ENCODE peak calls at places on chromosomes 11 and 22, in four cellular contexts. V is HepG2, W is HCT116, K is K562. Q is an unnamed sample.
A peak's percentile ranks its signal among the peaks of the same experiment; 100 is the strongest.

GRCh38 chr11:61056981-61057380 is 45.3 kb upstream of the CD5 start:
- DNase-seq in W (no peak), V (no peak), K (no peak), Q (no peak)

GRCh38 chr11:693887-694562 is 997 bp downstream of the DEAF1 start:
- DNase-seq in K (no peak), V (no peak), W (no peak), Q (no peak)

GRCh38 chr11:41461057-41461681 is 1.7 kb upstream of the LRRC4C start:
- DNase-seq in W (peak; percentile 1), K (peak; percentile 4), V (peak; percentile 5), Q (peak; percentile 5)

GRCh38 chr11:95229199-95230053 is 1.6 kb downstream of the SESN3 start:
- DNase-seq in V (no peak), W (no peak), K (no peak), Q (no peak)

GRCh38 chr22:44764373-44764772 is 12.0 kb downstream of the ARHGAP8 start:
- DNase-seq in V (no peak), W (no peak), K (no peak), Q (no peak)

GRCh38 chr22:35383679-35384071 is 2.8 kb downstream of the HMOX1 start:
- DNase-seq in W (no peak), V (no peak), K (no peak), Q (no peak)

GRCh38 chr11:60370811-60371297 is 7.5 kb upstream of the MS4A7 start:
- DNase-seq in K (no peak), V (peak; percentile 27), W (no peak), Q (peak; percentile 86)

GRCh38 chr11:95891423-95892177 is 32.3 kb downstream of the MTMR2 start:
- DNase-seq in V (no peak), K (no peak), W (no peak), Q (no peak)

GRCh38 chr22:25754527-25755202 is 12.7 kb downstream of the MYO18B start:
- DNase-seq in V (no peak), W (no peak), K (no peak), Q (no peak)

GRCh38 chr11:64998690-64999431 is 2.1 kb upstream of the BATF2 start:
- DNase-seq in K (peak; percentile 59), W (no peak), V (peak; percentile 63), Q (no peak)

GRCh38 chr11:33620423-33621120 is 80.1 kb downstream of the C11orf91 start:
- DNase-seq in W (no peak), K (no peak), V (no peak), Q (no peak)

GRCh38 chr22:44664149-44664548 is 37.9 kb upstream of the PRR5 start:
- DNase-seq in V (no peak), K (no peak), W (no peak), Q (no peak)

GRCh38 chr11:76610871-76611475 is 59.6 kb downstream of the LRRC32 start:
- DNase-seq in K (no peak), W (no peak), V (no peak), Q (no peak)

GRCh38 chr11:76607431-76607830 is 63.1 kb downstream of the LRRC32 start:
- DNase-seq in W (no peak), V (no peak), K (no peak), Q (no peak)

GRCh38 chr11:76610371-76610770 is 60.2 kb downstream of the LRRC32 start:
- DNase-seq in V (no peak), W (no peak), K (no peak), Q (no peak)

GRCh38 chr11:76612226-76612625 is 58.3 kb downstream of the LRRC32 start:
- DNase-seq in V (no peak), W (no peak), K (no peak), Q (no peak)

DNA sequence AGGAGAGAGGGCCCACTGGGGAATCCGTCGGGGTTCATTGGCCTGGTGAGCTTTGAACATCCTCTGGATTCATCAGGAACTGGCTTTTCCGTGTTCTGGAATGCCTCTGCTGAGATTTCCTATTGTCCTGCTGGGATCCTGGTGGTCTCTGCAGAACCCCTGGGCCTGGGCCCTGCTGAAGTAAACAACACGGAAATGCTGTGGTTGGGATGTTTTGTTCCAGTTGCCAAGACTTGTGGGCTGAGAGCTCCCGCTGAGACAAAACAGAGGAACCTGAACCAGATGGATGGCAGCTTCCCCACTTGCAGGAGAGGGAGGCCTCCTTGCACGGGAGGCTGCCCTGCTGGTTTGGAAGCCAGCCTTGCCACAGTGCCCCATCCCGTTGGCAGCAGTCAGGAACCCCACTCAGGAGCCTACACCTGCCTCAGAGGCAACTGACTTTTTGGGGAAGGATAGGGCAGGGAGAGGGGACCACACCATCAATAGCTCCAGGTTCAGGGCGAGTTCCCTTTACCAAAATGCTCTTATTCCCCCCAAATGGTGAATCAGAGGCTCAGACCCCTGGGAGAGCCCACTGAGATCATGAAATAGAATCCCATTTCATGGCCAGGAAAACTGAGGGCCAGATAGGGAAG is 60.7 kb downstream of the LRRC32 start:
- DNase-seq in W (no peak), K (no peak), V (no peak), Q (no peak)
- TF ChIP-seq TCF7L2 in W (no peak), K (no peak), V (no peak), Q (no peak)

DNA sequence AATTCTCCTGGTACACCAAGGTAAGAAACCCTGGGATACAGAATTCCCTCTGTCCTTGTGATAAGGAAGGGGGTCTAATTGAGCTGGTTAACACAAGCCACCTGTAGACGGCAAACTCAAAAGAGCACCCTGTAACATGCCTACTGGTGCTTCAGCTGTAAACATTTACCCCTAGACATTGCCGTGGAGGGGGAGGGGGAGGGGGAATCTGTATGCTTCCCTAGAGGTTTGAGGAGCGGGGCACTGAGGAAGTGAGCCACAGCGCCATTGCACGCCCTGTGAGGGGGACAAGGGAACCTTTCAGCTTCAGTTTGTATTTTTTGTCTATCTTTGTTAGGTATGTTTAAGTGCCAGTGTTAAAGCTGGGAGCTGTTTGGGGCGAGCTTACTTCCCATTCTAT is 99.8 kb downstream of the AASDHPPT start:
- DNase-seq in K (no peak), V (no peak), W (no peak), Q (no peak)
- TF ChIP-seq REST in K (no peak), V (no peak), W (no peak), Q (no peak)

GRCh38 chr22:30866216-30866615 is 102.4 kb downstream of the MORC2 start:
- DNase-seq in K (no peak), V (no peak), W (no peak), Q (no peak)
- TF ChIP-seq SIN3A in K (no peak), V (no peak), W (no peak), Q (no peak)

DNA sequence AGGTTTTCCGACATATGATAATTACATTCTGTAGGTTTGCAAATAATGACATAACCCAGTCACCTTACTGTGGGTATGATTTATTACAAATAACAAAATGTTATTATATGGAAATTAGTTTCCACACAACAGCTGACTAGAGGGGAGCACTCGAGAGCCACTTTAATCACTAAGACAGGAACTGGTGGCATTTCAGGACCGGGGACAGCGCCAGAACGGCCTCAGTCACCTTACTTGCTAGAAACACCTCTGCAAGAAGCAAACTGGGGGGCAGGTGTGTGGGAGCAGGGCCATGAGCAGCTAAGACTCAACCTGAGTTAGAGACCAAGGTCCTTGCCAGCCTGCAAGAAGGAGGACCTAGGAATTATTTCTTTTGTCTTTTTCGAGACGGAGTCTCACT is 199.9 kb downstream of the DSCAML1 start:
- DNase-seq in V (peak; percentile 21), K (peak; percentile 47), W (peak; percentile 12), Q (no peak)
- TF ChIP-seq TCF7L2 in V (no peak), K (no peak), W (no peak), Q (no peak)

GRCh38 chr11:121741954-121742361 is 289.2 kb upstream of the SORL1-AS1 start:
- DNase-seq in V (no peak), K (no peak), W (no peak), Q (no peak)
- TF ChIP-seq REST in V (no peak), K (no peak), W (no peak), Q (no peak)